ENCODE peak calls at places on chromosomes 1 and 21, in six cellular contexts. One of them, this sample, is unnamed.

GRCh38 chr1:41862411-41863221 is 56.1 kb downstream of the HIVEP3 start:
- DNase-seq in lower lobe of right lung: no peak
- DNase-seq in GM12865: peak
- DNase-seq in neural crest cell: no peak
- DNase-seq in cardiac fibroblast: peak
- DNase-seq in MM.1S: no peak
- DNase-seq in this sample: no peak

GRCh38 chr1:53395671-53396215 is 63.5 kb upstream of the DMRTB1 start:
- DNase-seq in lower lobe of right lung: no peak
- DNase-seq in GM12865: no peak
- DNase-seq in neural crest cell: no peak
- DNase-seq in cardiac fibroblast: no peak
- DNase-seq in MM.1S: no peak
- DNase-seq in this sample: no peak

GRCh38 chr1:211529011-211529410 is 37.0 kb upstream of the RD3 start:
- DNase-seq in lower lobe of right lung: no peak
- DNase-seq in GM12865: no peak
- DNase-seq in neural crest cell: no peak
- DNase-seq in cardiac fibroblast: no peak
- DNase-seq in MM.1S: no peak
- DNase-seq in this sample: no peak

GRCh38 chr1:220879509-220880366 is 495 bp downstream of the HLX start:
- DNase-seq in lower lobe of right lung: peak
- DNase-seq in GM12865: peak
- DNase-seq in neural crest cell: no peak
- DNase-seq in cardiac fibroblast: peak
- DNase-seq in MM.1S: peak
- DNase-seq in this sample: no peak

GRCh38 chr1:91846007-91846620 is 39.8 kb downstream of the TGFBR3 start:
- DNase-seq in lower lobe of right lung: no peak
- DNase-seq in GM12865: peak
- DNase-seq in neural crest cell: no peak
- DNase-seq in cardiac fibroblast: peak
- DNase-seq in MM.1S: no peak
- DNase-seq in this sample: peak

GRCh38 chr1:212967767-212968166 is 17.4 kb downstream of the VASH2 start:
- DNase-seq in lower lobe of right lung: no peak
- DNase-seq in GM12865: peak
- DNase-seq in neural crest cell: peak
- DNase-seq in cardiac fibroblast: peak
- DNase-seq in MM.1S: no peak
- DNase-seq in this sample: no peak

GRCh38 chr1:183633676-183634343 is 1.8 kb downstream of the ARPC5 start:
- DNase-seq in lower lobe of right lung: no peak
- DNase-seq in GM12865: peak
- DNase-seq in neural crest cell: no peak
- DNase-seq in cardiac fibroblast: peak
- DNase-seq in MM.1S: peak
- DNase-seq in this sample: peak

GRCh38 chr1:218361298-218362065 is 16.3 kb downstream of the TGFB2 start:
- DNase-seq in lower lobe of right lung: no peak
- DNase-seq in GM12865: no peak
- DNase-seq in neural crest cell: no peak
- DNase-seq in cardiac fibroblast: peak
- DNase-seq in MM.1S: peak
- DNase-seq in this sample: no peak

GRCh38 chr21:34670220-34670961 is 1.6 kb downstream of the CLIC6 start:
- DNase-seq in lower lobe of right lung: no peak
- DNase-seq in GM12865: peak
- DNase-seq in neural crest cell: no peak
- DNase-seq in cardiac fibroblast: no peak
- DNase-seq in MM.1S: no peak
- DNase-seq in this sample: no peak

GRCh38 chr1:165828581-165829329 is 1.3 kb downstream of the UCK2 start:
- DNase-seq in lower lobe of right lung: peak
- DNase-seq in GM12865: peak
- DNase-seq in neural crest cell: peak
- DNase-seq in cardiac fibroblast: peak
- DNase-seq in MM.1S: peak
- DNase-seq in this sample: peak

GRCh38 chr1:207020709-207021107 is 11.8 kb downstream of the C1orf116 start:
- DNase-seq in lower lobe of right lung: no peak
- DNase-seq in GM12865: no peak
- DNase-seq in neural crest cell: no peak
- DNase-seq in cardiac fibroblast: peak
- DNase-seq in MM.1S: no peak
- DNase-seq in this sample: no peak

GRCh38 chr1:35220976-35221375 is 28.0 kb upstream of the SFPQ start:
- DNase-seq in lower lobe of right lung: no peak
- DNase-seq in GM12865: peak
- DNase-seq in neural crest cell: peak
- DNase-seq in cardiac fibroblast: peak
- DNase-seq in MM.1S: peak
- DNase-seq in this sample: no peak

GRCh38 chr21:42980959-42981523 is 6.7 kb downstream of the PKNOX1 start:
- DNase-seq in lower lobe of right lung: no peak
- DNase-seq in GM12865: no peak
- DNase-seq in neural crest cell: no peak
- DNase-seq in cardiac fibroblast: no peak
- DNase-seq in MM.1S: no peak
- DNase-seq in this sample: no peak

GRCh38 chr1:24849653-24850295 is 80.3 kb downstream of the RUNX3 start:
- DNase-seq in lower lobe of right lung: no peak
- DNase-seq in GM12865: peak
- DNase-seq in neural crest cell: no peak
- DNase-seq in cardiac fibroblast: no peak
- DNase-seq in MM.1S: no peak
- DNase-seq in this sample: no peak

GRCh38 chr1:73978964-73979363 is 219.0 kb downstream of the LRRIQ3 start:
- DNase-seq in lower lobe of right lung: no peak
- DNase-seq in GM12865: no peak
- DNase-seq in neural crest cell: no peak
- DNase-seq in cardiac fibroblast: no peak
- DNase-seq in MM.1S: no peak
- DNase-seq in this sample: no peak

DNA sequence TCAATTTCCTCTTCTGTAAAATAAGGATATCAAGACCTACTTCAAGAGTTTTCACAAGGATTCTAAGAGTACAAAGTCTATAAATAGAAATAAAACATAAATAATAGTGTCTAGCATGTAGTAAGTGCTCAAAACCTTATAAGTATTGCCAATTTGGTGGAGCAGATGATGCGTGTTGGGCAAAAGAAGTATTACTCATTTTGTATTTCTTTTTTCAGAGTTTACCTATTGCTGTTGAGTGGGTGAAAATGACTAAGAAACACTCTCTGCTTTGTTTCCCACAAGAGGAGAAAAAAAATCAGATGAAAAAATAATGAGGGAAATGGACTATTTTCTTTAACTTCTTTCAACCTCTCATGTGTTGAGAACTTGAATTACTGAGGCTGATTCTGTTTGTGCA is 103.3 kb upstream of the KCNK2 start:
- DNase-seq in lower lobe of right lung: no peak
- DNase-seq in GM12865: no peak
- DNase-seq in neural crest cell: no peak
- DNase-seq in cardiac fibroblast: no peak
- DNase-seq in MM.1S: no peak
- DNase-seq in this sample: no peak
- TF ChIP-seq CTCF in lower lobe of right lung: no peak
- TF ChIP-seq CTCF in GM12865: no peak
- TF ChIP-seq CTCF in neural crest cell: no peak
- TF ChIP-seq CTCF in cardiac fibroblast: no peak
- TF ChIP-seq CTCF in MM.1S: no peak
- TF ChIP-seq CTCF in this sample: no peak

DNA sequence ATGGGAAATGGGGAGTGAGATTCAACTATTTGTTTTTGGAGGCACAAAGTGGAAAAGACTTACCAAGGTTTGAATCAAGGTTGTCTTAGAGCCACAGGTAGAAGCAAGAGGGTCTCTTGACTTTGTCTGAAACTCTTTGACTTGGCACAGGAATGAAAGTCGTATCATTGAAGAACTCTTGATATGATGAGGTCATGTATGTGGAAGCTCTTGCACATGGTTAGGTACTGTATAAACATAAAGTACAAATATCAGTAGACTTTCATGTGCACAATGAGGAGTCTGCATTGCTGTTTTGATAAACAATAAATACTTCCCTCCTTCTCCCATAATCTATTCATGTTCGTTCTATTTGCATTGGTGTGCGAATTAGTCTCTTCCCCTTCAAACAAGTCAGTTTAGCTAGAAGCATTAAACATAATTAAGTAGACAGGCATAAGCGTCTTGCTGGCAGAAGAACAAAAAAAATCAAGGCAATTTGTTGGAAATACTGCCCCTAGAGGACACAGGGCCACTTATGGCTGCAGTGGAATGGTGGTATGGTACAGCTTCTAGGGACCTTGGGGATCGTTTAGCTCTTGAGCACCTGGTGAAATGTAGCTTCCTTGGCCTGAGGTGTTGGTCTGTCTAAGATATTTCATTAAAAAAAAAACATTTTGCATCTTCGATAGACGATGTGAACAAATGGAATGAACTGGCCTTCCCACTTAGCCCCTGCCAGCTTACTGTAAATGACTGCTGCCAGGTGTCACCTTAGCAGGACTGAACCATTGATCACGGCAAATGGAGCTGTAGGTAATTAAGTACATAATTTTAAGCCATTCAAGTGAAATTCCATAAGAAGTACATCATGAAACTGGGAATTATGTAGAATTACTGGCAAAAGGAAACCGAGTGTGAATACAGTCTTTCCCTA is 218.0 kb upstream of the GALNT2 start:
- DNase-seq in lower lobe of right lung: no peak
- DNase-seq in GM12865: peak
- DNase-seq in neural crest cell: no peak
- DNase-seq in cardiac fibroblast: peak
- DNase-seq in MM.1S: peak
- DNase-seq in this sample: no peak
- TF ChIP-seq CTCF in lower lobe of right lung: peak
- TF ChIP-seq CTCF in GM12865: peak
- TF ChIP-seq CTCF in neural crest cell: peak
- TF ChIP-seq CTCF in cardiac fibroblast: peak
- TF ChIP-seq CTCF in MM.1S: peak
- TF ChIP-seq CTCF in this sample: peak

GRCh38 chr1:198553017-198553416 is 12.5 kb upstream of the ATP6V1G3 start:
- DNase-seq in lower lobe of right lung: no peak
- DNase-seq in GM12865: no peak
- DNase-seq in neural crest cell: no peak
- DNase-seq in cardiac fibroblast: no peak
- DNase-seq in MM.1S: no peak
- DNase-seq in this sample: no peak
- TF ChIP-seq CTCF in lower lobe of right lung: no peak
- TF ChIP-seq CTCF in GM12865: no peak
- TF ChIP-seq CTCF in neural crest cell: no peak
- TF ChIP-seq CTCF in cardiac fibroblast: no peak
- TF ChIP-seq CTCF in MM.1S: peak
- TF ChIP-seq CTCF in this sample: no peak

DNA sequence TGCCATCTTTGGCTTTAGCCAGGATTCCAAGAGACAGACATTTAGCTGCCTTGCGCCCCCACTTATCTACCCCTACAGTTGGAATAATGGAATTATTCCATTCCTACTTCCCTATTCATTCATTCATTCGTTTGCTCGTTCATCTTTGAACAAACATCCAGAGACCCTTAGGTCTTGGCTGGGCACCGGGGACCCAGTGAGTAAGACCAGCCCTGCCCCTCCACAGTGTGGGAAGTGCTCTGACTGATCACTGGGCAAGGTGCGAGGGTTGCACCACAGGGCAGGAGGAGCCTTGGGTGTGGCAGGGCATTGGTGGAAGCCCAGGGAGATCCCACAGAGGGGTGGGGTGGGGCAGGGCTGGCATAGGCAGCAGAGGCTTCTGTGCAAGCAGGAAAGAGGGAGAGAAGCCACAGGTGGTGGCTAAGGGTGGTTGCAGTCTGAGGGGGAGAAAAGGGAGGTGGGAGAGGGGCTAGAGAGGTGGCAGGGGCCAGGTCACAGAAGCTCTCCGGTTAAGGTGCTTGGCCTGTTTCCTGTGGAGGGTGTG is 35.0 kb upstream of the TMEM61 start:
- DNase-seq in lower lobe of right lung: peak
- DNase-seq in GM12865: no peak
- DNase-seq in neural crest cell: no peak
- DNase-seq in cardiac fibroblast: no peak
- DNase-seq in MM.1S: no peak
- DNase-seq in this sample: no peak
- TF ChIP-seq CTCF in lower lobe of right lung: no peak
- TF ChIP-seq CTCF in GM12865: no peak
- TF ChIP-seq CTCF in neural crest cell: peak
- TF ChIP-seq CTCF in cardiac fibroblast: no peak
- TF ChIP-seq CTCF in MM.1S: no peak
- TF ChIP-seq CTCF in this sample: no peak

GRCh38 chr1:39269791-39270342 is 65.4 kb downstream of the MACF1 start:
- DNase-seq in lower lobe of right lung: no peak
- DNase-seq in GM12865: peak
- DNase-seq in neural crest cell: no peak
- DNase-seq in cardiac fibroblast: peak
- DNase-seq in MM.1S: peak
- DNase-seq in this sample: no peak

GRCh38 chr1:39268112-39268581 is 63.7 kb downstream of the MACF1 start:
- DNase-seq in lower lobe of right lung: no peak
- DNase-seq in GM12865: peak
- DNase-seq in neural crest cell: no peak
- DNase-seq in cardiac fibroblast: peak
- DNase-seq in MM.1S: peak
- DNase-seq in this sample: peak

GRCh38 chr1:39270368-39270767 is 65.9 kb downstream of the MACF1 start:
- DNase-seq in lower lobe of right lung: no peak
- DNase-seq in GM12865: no peak
- DNase-seq in neural crest cell: no peak
- DNase-seq in cardiac fibroblast: no peak
- DNase-seq in MM.1S: no peak
- DNase-seq in this sample: no peak

GRCh38 chr1:39269349-39269748 is 64.9 kb downstream of the MACF1 start:
- DNase-seq in lower lobe of right lung: no peak
- DNase-seq in GM12865: no peak
- DNase-seq in neural crest cell: no peak
- DNase-seq in cardiac fibroblast: no peak
- DNase-seq in MM.1S: no peak
- DNase-seq in this sample: no peak

GRCh38 chr1:39268906-39269305 is 64.4 kb downstream of the MACF1 start:
- DNase-seq in lower lobe of right lung: no peak
- DNase-seq in GM12865: no peak
- DNase-seq in neural crest cell: no peak
- DNase-seq in cardiac fibroblast: no peak
- DNase-seq in MM.1S: no peak
- DNase-seq in this sample: no peak
- TF ChIP-seq CTCF in lower lobe of right lung: no peak
- TF ChIP-seq CTCF in GM12865: no peak
- TF ChIP-seq CTCF in neural crest cell: no peak
- TF ChIP-seq CTCF in cardiac fibroblast: no peak
- TF ChIP-seq CTCF in MM.1S: no peak
- TF ChIP-seq CTCF in this sample: no peak

DNA sequence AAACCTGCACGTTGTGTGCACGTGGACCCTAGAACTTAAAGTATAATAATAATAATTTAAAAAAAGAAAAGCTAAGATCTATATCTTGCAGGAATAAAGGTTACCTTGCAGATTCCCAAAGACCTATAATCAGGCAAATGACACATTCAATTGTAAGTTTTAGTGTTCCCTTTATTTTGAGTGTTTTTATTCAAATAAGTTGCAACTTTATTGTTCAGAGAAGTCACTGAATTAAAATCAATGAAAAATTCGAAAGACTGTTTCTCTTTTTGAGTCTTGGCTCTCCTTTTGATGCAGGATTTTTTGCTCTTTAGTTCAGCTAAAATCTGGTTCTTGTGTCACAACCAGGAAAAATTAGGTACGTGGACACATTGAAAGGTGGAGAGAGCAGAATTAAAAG is 27.8 kb upstream of the TNFSF4 start:
- DNase-seq in lower lobe of right lung: no peak
- DNase-seq in GM12865: no peak
- DNase-seq in neural crest cell: no peak
- DNase-seq in cardiac fibroblast: no peak
- DNase-seq in MM.1S: no peak
- DNase-seq in this sample: no peak
- TF ChIP-seq CTCF in lower lobe of right lung: no peak
- TF ChIP-seq CTCF in GM12865: no peak
- TF ChIP-seq CTCF in neural crest cell: no peak
- TF ChIP-seq CTCF in cardiac fibroblast: no peak
- TF ChIP-seq CTCF in MM.1S: no peak
- TF ChIP-seq CTCF in this sample: no peak